ENCODE peak calls at places on chromosomes 16 and 17, in eight cellular contexts. B is GM12891, W is adrenal gland, I is hippocampal formation, V is HTR-8/SVneo, X is EL, P is endothelial cell, Y is H7. E is an unnamed sample.
A peak's percentile ranks its signal among the peaks of the same experiment; 100 is the strongest.

GRCh38 chr16:4891886-4892216 is 44.6 kb downstream of the UBN1 start:
- DNase-seq in I (no peak), X (no peak), P (no peak), V (no peak), B (no peak), W (no peak), Y (peak; percentile 69), E (no peak)

GRCh38 chr17:64174686-64175456 is 44.9 kb upstream of the ERN1 start:
- DNase-seq in X (peak; percentile 80), I (peak; percentile 47), V (no peak), P (no peak), B (no peak), Y (no peak), W (peak; percentile 87), E (no peak)

GRCh38 chr16:397135-397661 is at the start of gene NME4:
- DNase-seq in B (peak; percentile 62), I (no peak), Y (peak; percentile 95), V (no peak), W (peak; percentile 37), X (peak; percentile 46), P (peak; percentile 56), E (no peak)

GRCh38 chr16:88810166-88810867 is 1.4 kb downstream of the APRT start:
- DNase-seq in X (peak; percentile 43), Y (no peak), V (no peak), W (no peak), B (no peak), I (no peak), P (no peak), E (no peak)

GRCh38 chr16:68298907-68299515 is 11.7 kb downstream of the SLC7A6OS start:
- DNase-seq in Y (no peak), I (no peak), W (peak; percentile 82), V (no peak), P (no peak), X (peak; percentile 83), B (no peak), E (no peak)

GRCh38 chr17:43935204-43935925 is 6.9 kb downstream of the PPY start:
- DNase-seq in B (no peak), P (no peak), Y (no peak), V (no peak), W (no peak), X (no peak), I (no peak), E (no peak)

GRCh38 chr17:75927286-75927922 is 13.4 kb downstream of the FBF1 start:
- DNase-seq in B (peak; percentile 66), W (no peak), X (no peak), P (peak; percentile 52), I (no peak), Y (peak; percentile 92), V (peak; percentile 45), E (no peak)

GRCh38 chr16:83953796-83954576 is 946 bp downstream of the OSGIN1 start:
- DNase-seq in W (peak; percentile 40), B (peak; percentile 56), V (peak; percentile 37), Y (peak; percentile 82), P (no peak), I (no peak), X (peak; percentile 36), E (no peak)

GRCh38 chr16:77833906-77834599 is 45.7 kb downstream of the VAT1L start:
- DNase-seq in Y (peak; percentile 54), V (peak; percentile 82), P (peak; percentile 48), B (no peak), X (peak; percentile 79), I (no peak), W (no peak), E (no peak)

GRCh38 chr17:7809086-7809790 is 24.8 kb upstream of the KDM6B start:
- DNase-seq in P (no peak), I (no peak), V (no peak), B (no peak), W (no peak), Y (no peak), X (no peak), E (no peak)

GRCh38 chr17:38542286-38542685 is 63.5 kb downstream of the SRCIN1 start:
- DNase-seq in I (no peak), Y (no peak), W (no peak), B (no peak), X (no peak), V (no peak), P (no peak), E (no peak)

GRCh38 chr16:66481081-66481942 is 54.2 kb downstream of the BEAN1 start:
- DNase-seq in I (no peak), P (no peak), X (no peak), V (no peak), W (no peak), B (no peak), Y (no peak), E (no peak)

GRCh38 chr16:4372578-4373355 is 1.1 kb downstream of the VASN start:
- DNase-seq in B (no peak), X (peak; percentile 92), I (peak; percentile 38), P (no peak), W (peak; percentile 53), V (peak; percentile 77), Y (peak; percentile 85), E (peak; percentile 28)

GRCh38 chr17:58270476-58271290 is 10.1 kb downstream of the MPO start:
- DNase-seq in V (no peak), Y (peak; percentile 80), W (no peak), X (no peak), B (no peak), I (no peak), P (no peak), E (no peak)

GRCh38 chr17:63436523-63437110 is 9.5 kb downstream of the CYB561 start:
- DNase-seq in V (no peak), I (no peak), W (no peak), Y (peak; percentile 82), P (no peak), X (no peak), B (no peak), E (no peak)

GRCh38 chr17:77834170-77835115 is 124.1 kb upstream of the TNRC6C start:
- DNase-seq in I (no peak), X (peak; percentile 91), P (no peak), B (peak; percentile 66), Y (peak; percentile 88), V (peak; percentile 99), W (peak; percentile 87), E (no peak)

GRCh38 chr17:32264140-32264799 is 1.4 kb upstream of the RHBDL3 start:
- DNase-seq in P (no peak), X (peak; percentile 18), B (no peak), Y (peak; percentile 75), I (no peak), W (no peak), V (no peak), E (no peak)

GRCh38 chr17:35467824-35468223 is 19.3 kb upstream of the SLFN13 start:
- DNase-seq in V (no peak), B (no peak), I (no peak), X (no peak), W (no peak), P (no peak), Y (no peak), E (no peak)

GRCh38 chr17:27984816-27985215 is 57.7 kb upstream of the NLK start:
- DNase-seq in I (no peak), Y (no peak), W (peak; percentile 33), V (no peak), B (no peak), P (no peak), X (no peak), E (no peak)

GRCh38 chr17:83173997-83174858 is 94.8 kb downstream of the METRNL start:
- DNase-seq in X (no peak), I (no peak), W (no peak), B (peak; percentile 71), V (no peak), Y (no peak), P (no peak), E (no peak)

GRCh38 chr16:85221081-85221809 is 109.0 kb upstream of the CIBAR2 start:
- DNase-seq in V (no peak), Y (peak; percentile 72), X (no peak), I (no peak), B (no peak), P (no peak), W (peak; percentile 11), E (no peak)

GRCh38 chr17:32275060-32276042 is 9.7 kb downstream of the RHBDL3 start:
- DNase-seq in P (no peak), B (no peak), W (peak; percentile 97), I (no peak), V (peak; percentile 95), X (peak; percentile 97), Y (peak; percentile 79), E (no peak)

GRCh38 chr16:82701302-82702022 is 74.7 kb downstream of the CDH13 start:
- DNase-seq in I (no peak), W (no peak), B (no peak), X (no peak), V (no peak), Y (no peak), P (no peak), E (no peak)

GRCh38 chr16:58040496-58040846 is 14.9 kb downstream of the MMP15 start:
- DNase-seq in P (no peak), V (no peak), Y (no peak), X (no peak), B (no peak), W (no peak), I (no peak), E (no peak)

GRCh38 chr17:47275245-47275984 is 21.8 kb downstream of the ITGB3 start:
- DNase-seq in W (peak; percentile 70), Y (peak; percentile 73), X (peak; percentile 75), B (no peak), V (no peak), P (peak; percentile 41), I (no peak), E (no peak)

GRCh38 chr16:50696126-50696525 is 2.7 kb downstream of the NOD2 start:
- DNase-seq in V (no peak), Y (no peak), X (no peak), W (no peak), P (no peak), I (no peak), B (no peak), E (no peak)

GRCh38 chr17:2266045-2266864 is 37.3 kb downstream of the SMG6 start:
- DNase-seq in I (no peak), X (no peak), B (no peak), W (peak; percentile 20), V (no peak), Y (no peak), P (no peak), E (no peak)

GRCh38 chr17:47897561-47897960 is 1.5 kb downstream of the SP2 start:
- DNase-seq in W (no peak), X (no peak), V (no peak), I (no peak), B (no peak), P (no peak), Y (no peak), E (no peak)

GRCh38 chr17:78019367-78019975 is 61.0 kb downstream of the TNRC6C start:
- DNase-seq in V (peak; percentile 33), I (no peak), Y (no peak), P (no peak), B (no peak), W (no peak), X (peak; percentile 41), E (no peak)

GRCh38 chr16:75385507-75386152 is 47.7 kb downstream of the CFDP1 start:
- DNase-seq in I (no peak), W (no peak), Y (peak; percentile 51), P (no peak), B (no peak), X (peak; percentile 82), V (peak; percentile 41), E (no peak)

GRCh38 chr17:76003915-76004314 is 3.3 kb downstream of the CDK3 start:
- DNase-seq in P (no peak), Y (no peak), B (no peak), V (no peak), W (no peak), X (no peak), I (no peak), E (no peak)

GRCh38 chr17:1904273-1905052 is 74.7 kb downstream of the RPA1 start:
- DNase-seq in Y (no peak), I (no peak), B (peak; percentile 47), P (no peak), X (no peak), V (no peak), W (no peak), E (no peak)

GRCh38 chr16:637081-638018 is 1.2 kb upstream of the METTL26 start:
- DNase-seq in V (peak; percentile 97), B (peak; percentile 99), Y (peak; percentile 100), X (peak; percentile 87), W (peak; percentile 95), I (peak; percentile 98), P (peak; percentile 88), E (peak; percentile 90)

GRCh38 chr17:65163990-65164495 is 26.9 kb downstream of the RGS9 start:
- DNase-seq in B (peak; percentile 27), I (no peak), V (peak; percentile 54), X (peak; percentile 66), P (no peak), Y (no peak), W (peak; percentile 39), E (no peak)

E was measured in substantia nigra.